ENCODE peak calls at places on chromosomes 12 and 14, in nine cellular contexts. S is IMR-90; N is transverse colon; Y is aorta; B is GM04503; P is left ventricle myocardium inferior; Q is HFF-Myc; U is activated CD4-positive, CD25-positive, alpha-beta regulatory T cell; K is iris pigment epithelial cell. D is an unnamed sample.

GRCh38 chr14:51219473-51220448 is 20.3 kb upstream of the TMX1 start:
- DNase-seq in S (peak), N (no peak), Y (no peak), B (no peak), P (no peak), Q (no peak), U (no peak), K (peak), D (no peak)

GRCh38 chr12:6224550-6224949 is 24.4 kb downstream of the CD9 start:
- DNase-seq in S (no peak), N (peak), Y (peak), B (no peak), P (no peak), Q (no peak), U (no peak), K (no peak), D (no peak)

GRCh38 chr12:124480469-124481256 is 86.7 kb downstream of the NCOR2 start:
- DNase-seq in S (peak), N (peak), Y (no peak), B (no peak), P (peak), Q (no peak), U (no peak), K (peak), D (no peak)

GRCh38 chr14:97838986-97839385 is 1041.8 kb downstream of the VRK1 start:
- DNase-seq in S (no peak), N (no peak), Y (no peak), B (no peak), P (no peak), Q (no peak), U (no peak), K (no peak), D (no peak)

GRCh38 chr12:89678225-89678624 is 30.4 kb downstream of the ATP2B1 start:
- DNase-seq in S (no peak), N (no peak), Y (no peak), B (no peak), P (no peak), Q (no peak), U (no peak), K (no peak), D (no peak)

GRCh38 chr14:39492267-39492666 is 60.0 kb upstream of the FBXO33 start:
- DNase-seq in S (peak), N (no peak), Y (no peak), B (peak), P (no peak), Q (no peak), U (no peak), K (peak), D (no peak)

GRCh38 chr12:89328483-89329030 is 23.7 kb downstream of the DUSP6 start:
- DNase-seq in S (no peak), N (no peak), Y (no peak), B (no peak), P (no peak), Q (no peak), U (no peak), K (no peak), D (no peak)

GRCh38 chr14:104820669-104821228 is 19.8 kb downstream of the ZBTB42 start:
- DNase-seq in S (peak), N (peak), Y (peak), B (no peak), P (no peak), Q (no peak), U (no peak), K (peak), D (no peak)

GRCh38 chr14:36946872-36947271 is 225.5 kb downstream of the SLC25A21 start:
- DNase-seq in S (no peak), N (no peak), Y (no peak), B (no peak), P (no peak), Q (no peak), U (no peak), K (no peak), D (no peak)

GRCh38 chr12:93145086-93145485 is 216.0 kb upstream of the EEA1 start:
- DNase-seq in S (peak), N (no peak), Y (no peak), B (no peak), P (no peak), Q (no peak), U (no peak), K (peak), D (no peak)

D was measured in SK-N-MC.